ENCODE peak calls at places on chromosomes 16 and 17, in five cellular contexts. V is tibial nerve, D is tibial artery, B is adrenal gland, T is dorsolateral prefrontal cortex. H is an unnamed sample.

GRCh38 chr17:40487371-40488020 is 13.9 kb downstream of the TNS4 start:
- DNase-seq in V (no peak), D (no peak), B (no peak), T (no peak), H (no peak)

GRCh38 chr17:49110504-49110903 is 22.1 kb upstream of the B4GALNT2 start:
- DNase-seq in V (no peak), D (no peak), B (no peak), T (no peak), H (no peak)

GRCh38 chr16:47565454-47565853 is 104.3 kb downstream of the PHKB start:
- DNase-seq in V (peak; percentile 24), D (peak; percentile 81), B (peak; percentile 69), T (peak; percentile 20), H (no peak)

GRCh38 chr17:21303441-21304065 is 19.0 kb downstream of the MAP2K3 start:
- DNase-seq in V (no peak), D (peak; percentile 22), B (no peak), T (no peak), H (no peak)

GRCh38 chr16:20617271-20617670 is 41.1 kb upstream of the ACSM2B start:
- DNase-seq in V (no peak), D (no peak), B (no peak), T (no peak), H (no peak)

GRCh38 chr17:38705803-38706624 is 941 bp downstream of the MLLT6 start:
- DNase-seq in V (peak; percentile 35), D (peak; percentile 73), B (no peak), T (peak; percentile 42), H (no peak)

GRCh38 chr16:78689031-78689430 is 589.6 kb downstream of the WWOX start:
- DNase-seq in V (no peak), D (no peak), B (no peak), T (no peak), H (no peak)

GRCh38 chr16:9003763-9004162 is 40.1 kb upstream of the USP7 start:
- DNase-seq in V (no peak), D (no peak), B (no peak), T (no peak), H (no peak)

GRCh38 chr17:64507418-64507766 is 615 bp downstream of the CEP95 start:
- DNase-seq in V (no peak), D (no peak), B (peak; percentile 56), T (no peak), H (no peak)

GRCh38 chr16:22694887-22695382 is 119.0 kb upstream of the HS3ST2 start:
- DNase-seq in V (no peak), D (peak; percentile 50), B (no peak), T (no peak), H (peak; percentile 68)

DNA sequence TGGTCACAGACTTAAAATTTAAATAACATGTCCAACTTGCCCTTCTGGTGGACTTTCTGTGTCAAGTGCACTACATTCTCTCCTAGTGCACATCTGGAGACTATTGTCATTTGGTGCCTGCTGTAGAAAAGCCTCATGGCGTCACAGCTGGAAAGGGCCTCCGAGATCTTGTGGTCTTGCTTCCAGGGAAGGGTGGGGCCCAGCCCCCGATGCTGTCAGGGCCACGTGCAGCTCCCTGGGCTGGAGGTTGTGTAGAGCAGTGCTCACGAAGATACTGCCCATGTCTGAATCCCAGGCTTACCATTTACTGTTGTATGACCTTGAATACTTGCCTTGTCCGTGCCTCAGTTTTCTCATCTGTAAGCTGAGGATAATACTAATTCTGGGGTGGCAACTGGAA is 6.8 kb upstream of the MPRIP start:
- DNase-seq in V (no peak), D (no peak), B (no peak), T (no peak), H (no peak)
- H3K27ac ChIP-seq in V (no peak overlapping the region), D (peak overlapping the region; percentile 85), B (no peak overlapping the region), T (no peak overlapping the region), H (no peak overlapping the region)

GRCh38 chr17:78972507-78973105 is 7.1 kb downstream of the LGALS3BP start:
- DNase-seq in V (no peak), D (no peak), B (no peak), T (no peak), H (no peak)

GRCh38 chr17:78973792-78974520 is 5.8 kb downstream of the LGALS3BP start:
- DNase-seq in V (no peak), D (no peak), B (no peak), T (no peak), H (no peak)

GRCh38 chr17:78974635-78975591 is 4.8 kb downstream of the LGALS3BP start:
- DNase-seq in V (peak; percentile 72), D (peak; percentile 88), B (peak; percentile 85), T (peak; percentile 29), H (no peak)

GRCh38 chr17:78971764-78972506 is 7.8 kb downstream of the LGALS3BP start:
- DNase-seq in V (no peak), D (no peak), B (no peak), T (no peak), H (no peak)

DNA sequence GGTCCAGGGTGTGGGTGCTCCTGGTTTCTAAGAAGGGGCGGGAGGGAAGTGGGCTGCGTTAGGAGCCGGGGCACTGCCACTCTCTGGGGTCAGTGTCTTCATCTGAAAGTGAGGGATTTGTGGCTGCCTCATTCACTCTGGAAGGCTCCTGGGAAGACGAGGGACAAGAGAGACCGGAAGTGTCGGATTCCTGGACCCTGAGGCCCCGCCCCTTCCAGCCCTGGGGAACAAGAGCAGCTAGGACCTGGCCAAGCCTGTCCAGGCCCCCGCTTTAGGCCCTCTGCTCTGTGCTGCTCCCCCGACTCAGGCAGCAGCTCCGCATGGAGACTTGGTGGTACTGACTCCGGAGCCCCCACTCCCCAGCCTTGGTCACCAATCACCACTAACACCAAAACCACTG is 6.5 kb downstream of the LGALS3BP start:
- DNase-seq in V (no peak), D (no peak), B (no peak), T (no peak), H (no peak)
- H3K27ac ChIP-seq in V (peak overlapping the region; percentile 86), D (no peak overlapping the region), B (no peak overlapping the region), T (no peak overlapping the region), H (no peak overlapping the region)

DNA sequence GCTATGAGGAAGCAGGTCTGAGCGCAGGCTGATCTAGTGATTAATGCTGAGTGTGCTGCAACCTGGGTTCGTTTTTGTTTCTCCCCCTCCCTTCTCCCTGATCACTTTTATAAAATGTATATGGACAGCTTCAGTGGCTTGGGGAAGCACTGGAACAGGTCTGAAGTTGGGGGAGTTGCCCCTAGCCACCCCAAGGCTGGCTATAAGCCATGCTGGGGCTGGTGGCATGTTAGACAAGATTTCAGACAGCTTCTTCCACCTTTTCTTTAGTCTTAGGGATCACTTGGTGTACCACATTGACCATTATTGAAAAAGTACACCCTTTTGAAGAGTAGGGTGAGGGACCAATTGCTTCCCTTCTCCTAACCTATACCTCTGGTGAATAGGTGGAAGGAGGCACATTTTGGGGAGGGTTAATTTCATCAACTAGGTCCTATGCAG is 3.8 kb upstream of the VAC14 start:
- DNase-seq in V (no peak), D (no peak), B (no peak), T (no peak), H (no peak)
- H3K27ac ChIP-seq in V (no peak overlapping the region), D (no peak overlapping the region), B (no peak overlapping the region), T (no peak overlapping the region), H (no peak overlapping the region)

GRCh38 chr17:77216435-77216980 is 75.7 kb downstream of the SEC14L1 start:
- DNase-seq in V (no peak), D (no peak), B (no peak), T (no peak), H (no peak)
- H3K27ac ChIP-seq in V (peak overlapping the region; percentile 32), D (no peak overlapping the region), B (no peak overlapping the region), T (peak overlapping the region; percentile 77), H (no peak overlapping the region)

GRCh38 chr17:45758544-45758943 is 25.6 kb upstream of the CRHR1 start:
- DNase-seq in V (no peak), D (no peak), B (no peak), T (no peak), H (no peak)
- H3K27ac ChIP-seq in V (no peak overlapping the region), D (no peak overlapping the region), B (no peak overlapping the region), T (no peak overlapping the region), H (no peak overlapping the region)

GRCh38 chr17:19497616-19498015 is 36.0 kb upstream of the SLC47A1 start:
- DNase-seq in V (no peak), D (no peak), B (no peak), T (no peak), H (no peak)
- H3K27ac ChIP-seq in V (no peak overlapping the region), D (no peak overlapping the region), B (no peak overlapping the region), T (no peak overlapping the region), H (no peak overlapping the region)

GRCh38 chr17:77737442-77738265 is 220.8 kb upstream of the TNRC6C start:
- DNase-seq in V (no peak), D (no peak), B (no peak), T (peak; percentile 7), H (no peak)
- H3K27ac ChIP-seq in V (peak overlapping the region; percentile 79), D (peak overlapping the region; percentile 80), B (no peak overlapping the region), T (peak overlapping the region; percentile 97), H (no peak overlapping the region)